ENCODE peak calls at places on chromosomes 7 and 10, in nine cellular contexts. B, U, H, Y, P, F, K, S and M are unnamed samples.

GRCh38 chr10:24346877-24347505 is 138.1 kb downstream of the KIAA1217 start:
- DNase-seq in P (no peak), K (peak), S (no peak), Y (no peak), B (no peak), H (no peak), U (no peak), F (no peak), M (no peak)

GRCh38 chr10:24390746-24391145 is 181.8 kb downstream of the KIAA1217 start:
- DNase-seq in K (no peak), H (no peak), S (no peak), U (no peak), B (no peak), P (no peak), F (no peak), Y (no peak), M (no peak)

GRCh38 chr7:96023376-96023775 is 251.0 kb downstream of the DYNC1I1 start:
- DNase-seq in P (no peak), Y (no peak), B (no peak), F (no peak), U (no peak), H (no peak), S (no peak), K (no peak), M (no peak)

GRCh38 chr7:46109447-46109846 is 188.4 kb upstream of the IGFBP3 start:
- DNase-seq in Y (no peak), U (no peak), P (no peak), H (no peak), F (no peak), S (no peak), B (no peak), K (no peak), M (no peak)

GRCh38 chr10:70369498-70370018 is 12.9 kb downstream of the LRRC20 start:
- DNase-seq in U (no peak), Y (no peak), H (no peak), F (no peak), K (no peak), S (no peak), B (no peak), P (no peak), M (no peak)

GRCh38 chr7:10888861-10889260 is 84.8 kb upstream of the PHF14 start:
- DNase-seq in F (no peak), S (peak), P (no peak), K (peak), H (no peak), Y (no peak), U (no peak), B (no peak), M (no peak)

GRCh38 chr10:97788552-97789442 is 17.0 kb upstream of the SFRP5 start:
- DNase-seq in U (no peak), K (peak), S (no peak), H (no peak), Y (no peak), B (peak), P (no peak), F (no peak), M (no peak)

GRCh38 chr7:7228967-7229366 is 46.6 kb downstream of the C1GALT1 start:
- DNase-seq in S (no peak), H (no peak), B (no peak), Y (no peak), P (no peak), K (no peak), F (no peak), U (no peak), M (no peak)

GRCh38 chr7:151520419-151521229 is 929 bp upstream of the RHEB start:
- DNase-seq in K (peak), H (peak), B (no peak), Y (no peak), F (no peak), U (no peak), P (no peak), S (peak), M (peak)

GRCh38 chr10:112223725-112224124 is 40.2 kb upstream of the GPAM start:
- DNase-seq in H (no peak), Y (no peak), U (peak), K (no peak), P (no peak), S (no peak), F (no peak), B (peak), M (no peak)

GRCh38 chr7:47406766-47407129 is 175.2 kb downstream of the TNS3 start:
- DNase-seq in P (no peak), B (no peak), Y (no peak), S (no peak), H (no peak), U (no peak), K (no peak), F (no peak), M (no peak)

GRCh38 chr7:39252916-39253315 is 275.2 kb downstream of the POU6F2 start:
- DNase-seq in F (no peak), K (no peak), U (no peak), P (no peak), H (no peak), B (no peak), Y (no peak), S (no peak), M (peak)

GRCh38 chr7:103987455-103987854 is 2.0 kb downstream of the RELN start:
- DNase-seq in U (no peak), H (no peak), S (no peak), Y (no peak), B (no peak), P (no peak), K (no peak), F (no peak), M (no peak)

GRCh38 chr10:35355971-35356724 is 19.8 kb downstream of the CCNY start:
- DNase-seq in K (no peak), U (no peak), Y (no peak), H (no peak), B (no peak), P (peak), F (no peak), S (peak), M (no peak)

GRCh38 chr10:71391701-71392100 is 5.0 kb upstream of the CDH23 start:
- DNase-seq in Y (no peak), B (no peak), K (peak), U (no peak), S (no peak), F (no peak), H (no peak), P (no peak), M (no peak)

GRCh38 chr7:122532406-122533269 is 166.3 kb downstream of the RNF133 start:
- DNase-seq in K (peak), Y (no peak), P (peak), H (no peak), U (no peak), S (peak), B (peak), F (no peak), M (peak)

GRCh38 chr7:2779086-2779485 is 65.0 kb downstream of the GNA12 start:
- DNase-seq in H (no peak), S (no peak), B (no peak), P (no peak), F (no peak), Y (no peak), U (no peak), K (no peak), M (peak)

GRCh38 chr7:117873056-117873932 is at the start of gene CTTNBP2:
- DNase-seq in U (peak), Y (peak), S (peak), K (peak), P (peak), H (no peak), F (no peak), B (peak), M (peak)

GRCh38 chr10:59993931-59994330 is 87.6 kb upstream of the CCDC6 start:
- DNase-seq in U (no peak), F (no peak), B (no peak), S (no peak), H (no peak), P (no peak), Y (no peak), K (peak), M (no peak)

GRCh38 chr7:143331179-143331825 is 15.4 kb downstream of the CLCN1 start:
- DNase-seq in Y (peak), U (peak), S (no peak), K (no peak), F (peak), B (no peak), P (no peak), H (no peak), M (peak)

GRCh38 chr7:48028937-48029336 is at the start of gene SUN3:
- DNase-seq in F (no peak), U (no peak), S (no peak), P (no peak), K (no peak), B (no peak), Y (no peak), H (no peak), M (no peak)

GRCh38 chr7:29287366-29287765 is 92.8 kb downstream of the CHN2 start:
- DNase-seq in P (no peak), S (no peak), K (peak), F (no peak), U (peak), B (no peak), H (peak), Y (peak), M (peak)